ENCODE peak calls at places on chromosomes 12 and 14, in six cellular contexts. Q, C, Z, E, L and X are unnamed samples.

GRCh38 chr12:19529933-19530630 is 90.8 kb downstream of the AEBP2 start:
- DNase-seq in Q (no peak), C (no peak), Z (no peak), E (peak), L (no peak), X (no peak)

GRCh38 chr14:70782361-70782760 is 27.0 kb downstream of the MAP3K9 start:
- DNase-seq in Q (peak), C (no peak), Z (no peak), E (peak), L (peak), X (no peak)

GRCh38 chr12:22640851-22641250 is 15.9 kb downstream of the ETNK1 start:
- DNase-seq in Q (peak), C (no peak), Z (no peak), E (no peak), L (no peak), X (no peak)

GRCh38 chr14:50601405-50601804 is 41.5 kb downstream of the ATL1 start:
- DNase-seq in Q (peak), C (no peak), Z (no peak), E (peak), L (no peak), X (no peak)

GRCh38 chr12:16417058-16417457 is 69.6 kb downstream of the MGST1 start:
- DNase-seq in Q (no peak), C (no peak), Z (no peak), E (no peak), L (no peak), X (no peak)

GRCh38 chr14:89186850-89187376 is 230.1 kb downstream of the FOXN3 start:
- DNase-seq in Q (no peak), C (no peak), Z (no peak), E (peak), L (no peak), X (no peak)

GRCh38 chr12:124305136-124305535 is 10.2 kb downstream of the RFLNA start:
- DNase-seq in Q (no peak), C (no peak), Z (no peak), E (no peak), L (no peak), X (no peak)

GRCh38 chr12:6471992-6472366 is 1.5 kb upstream of the VAMP1 start:
- DNase-seq in Q (peak), C (no peak), Z (no peak), E (peak), L (no peak), X (no peak)

GRCh38 chr12:67599691-67600090 is 48.9 kb upstream of the DYRK2 start:
- DNase-seq in Q (no peak), C (no peak), Z (no peak), E (no peak), L (no peak), X (no peak)

GRCh38 chr14:72946491-72946890 is 20.2 kb downstream of the DCAF4 start:
- DNase-seq in Q (no peak), C (no peak), Z (no peak), E (no peak), L (no peak), X (no peak)

GRCh38 chr12:27511031-27511722 is 12.8 kb upstream of the PPFIBP1 start:
- DNase-seq in Q (no peak), C (no peak), Z (no peak), E (peak), L (no peak), X (no peak)

GRCh38 chr14:36295642-36296627 is 24.5 kb downstream of the MBIP start:
- DNase-seq in Q (no peak), C (no peak), Z (no peak), E (no peak), L (no peak), X (no peak)

GRCh38 chr14:64088647-64088964 is 205.6 kb downstream of the ESR2 start:
- DNase-seq in Q (no peak), C (no peak), Z (no peak), E (no peak), L (no peak), X (no peak)

GRCh38 chr14:86003998-86004397 is 474.1 kb downstream of the FLRT2 start:
- DNase-seq in Q (peak), C (no peak), Z (no peak), E (peak), L (no peak), X (no peak)

GRCh38 chr12:132318135-132318534 is 11.3 kb downstream of the GALNT9 start:
- DNase-seq in Q (no peak), C (no peak), Z (no peak), E (no peak), L (no peak), X (no peak)

DNA sequence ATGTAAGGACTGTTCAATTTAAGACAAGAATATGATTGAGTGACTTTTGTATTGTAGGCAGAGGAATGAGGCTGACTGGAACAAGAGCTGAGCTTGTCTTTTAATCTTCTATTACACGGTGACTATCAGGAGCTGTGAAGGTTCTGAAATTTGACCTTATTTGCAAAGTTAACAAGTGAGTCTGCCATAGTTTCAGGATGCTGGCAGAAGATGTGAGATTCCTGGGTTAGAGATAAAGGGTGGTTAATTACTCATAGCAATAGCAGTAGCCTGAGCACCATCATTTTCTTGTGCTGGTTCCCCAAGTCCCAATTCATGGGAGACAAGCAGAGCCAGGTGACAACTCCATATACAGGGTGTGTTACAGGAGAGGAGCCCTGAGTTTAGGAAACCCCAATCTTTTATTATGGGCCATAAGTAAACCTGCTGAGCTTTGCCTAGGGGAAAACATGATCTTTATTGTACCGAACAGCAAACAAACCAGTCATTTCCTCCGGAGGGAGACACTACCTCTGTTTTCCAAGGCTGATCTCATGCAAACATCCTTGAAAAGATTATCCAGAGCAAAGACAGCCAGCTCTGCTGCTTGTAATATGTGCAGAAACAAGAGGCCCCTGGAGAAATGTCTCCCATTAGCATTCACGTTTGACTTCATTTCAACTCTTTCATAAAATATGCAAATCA is 51.7 kb upstream of the DDX11 start:
- DNase-seq in Q (no peak), C (no peak), Z (no peak), E (peak), L (no peak), X (no peak)
- TF ChIP-seq CTCF in Q (no peak), C (no peak), Z (no peak), E (no peak), L (no peak), X (no peak)

DNA sequence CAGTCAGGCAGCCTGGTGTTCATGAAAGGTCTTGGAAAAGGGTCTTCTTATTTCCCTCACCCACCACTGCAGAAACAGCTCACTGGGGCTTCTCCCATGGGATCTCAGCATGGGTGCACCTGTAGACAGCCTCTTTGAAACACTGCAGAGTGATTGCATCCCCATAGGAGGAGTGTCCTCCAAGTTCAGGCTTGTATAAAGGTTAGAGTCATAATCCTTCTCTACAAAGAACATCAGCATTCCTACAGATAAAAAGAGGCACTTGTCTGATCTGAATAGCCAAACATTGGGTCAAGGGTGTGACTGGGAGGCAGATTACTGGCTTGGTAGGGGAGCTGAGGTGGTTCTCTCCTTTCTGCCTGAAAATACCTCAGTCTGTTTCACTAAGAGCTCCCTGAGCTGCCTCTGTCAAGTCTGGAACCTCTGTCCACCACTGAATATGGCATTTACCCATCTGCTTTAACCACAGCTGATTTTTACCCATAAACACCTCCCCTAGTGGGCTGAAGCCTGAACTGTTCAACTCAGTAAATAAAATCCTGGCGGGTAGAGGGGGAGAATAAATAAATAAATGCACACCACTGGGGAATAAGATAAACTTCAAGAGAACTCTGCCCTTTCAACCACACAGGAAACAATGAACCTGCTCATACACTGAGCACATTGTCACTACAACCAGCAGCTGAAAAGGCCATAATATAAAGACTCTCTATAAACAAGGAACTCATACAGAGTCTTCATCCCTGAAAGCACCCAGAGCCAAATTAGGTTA is 120.7 kb upstream of the SCAF11 start:
- DNase-seq in Q (peak), C (no peak), Z (no peak), E (no peak), L (no peak), X (no peak)
- TF ChIP-seq CTCF in Q (peak), C (no peak), Z (no peak), E (peak), L (no peak), X (no peak)

GRCh38 chr12:46468159-46468558 is 95.6 kb upstream of the SLC38A2 start:
- DNase-seq in Q (no peak), C (no peak), Z (no peak), E (no peak), L (no peak), X (no peak)
- TF ChIP-seq CTCF in Q (no peak), C (no peak), Z (no peak), E (no peak), L (no peak), X (no peak)

GRCh38 chr14:87066221-87066817 is 926.7 kb downstream of the GALC start:
- DNase-seq in Q (peak), C (no peak), Z (no peak), E (peak), L (no peak), X (no peak)
- TF ChIP-seq CTCF in Q (peak), C (no peak), Z (peak), E (peak), L (no peak), X (peak)

DNA sequence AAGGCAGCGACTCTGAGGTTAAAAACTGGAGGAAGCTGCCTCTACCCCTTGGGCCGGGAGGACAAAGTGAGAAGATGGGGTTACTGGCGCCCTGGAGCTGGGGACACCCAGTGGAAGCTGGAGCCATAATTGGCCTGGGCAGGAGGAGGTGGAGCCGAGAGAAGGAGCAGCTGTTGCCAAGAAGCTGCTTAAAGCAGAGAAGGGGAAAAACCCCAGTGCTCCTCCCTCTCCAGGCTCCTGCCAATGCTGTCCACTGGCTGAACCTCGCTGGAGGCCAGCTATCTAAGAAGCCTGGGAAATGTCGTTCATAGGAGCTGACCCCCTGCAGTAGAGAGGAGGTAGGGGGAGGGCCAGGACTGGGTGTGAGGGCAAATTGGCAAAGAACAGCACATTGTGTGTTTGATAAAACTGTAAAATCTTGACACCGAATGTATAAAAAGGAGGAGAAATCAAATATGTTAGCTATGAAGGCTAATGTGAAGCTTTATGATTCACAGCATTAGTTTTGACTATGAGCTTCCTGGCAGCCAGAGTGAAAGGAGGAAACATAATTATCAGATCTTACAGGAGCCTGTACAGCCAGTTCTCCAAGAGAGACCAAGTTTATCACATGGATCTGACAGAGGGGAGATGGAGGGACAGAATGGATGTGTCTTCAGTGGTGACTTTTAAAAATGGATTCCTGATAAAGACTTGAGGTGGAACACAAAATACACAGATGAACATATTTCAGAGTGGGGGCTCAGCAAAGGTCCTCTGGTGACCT is 9.5 kb downstream of the HHIPL1 start:
- DNase-seq in Q (peak), C (no peak), Z (no peak), E (peak), L (no peak), X (no peak)
- TF ChIP-seq CTCF in Q (no peak), C (no peak), Z (no peak), E (no peak), L (no peak), X (no peak)